ENCODE peak calls at places on chromosomes 1 and 21, in seven cellular contexts. X, K, W, R, T, Z and I are unnamed samples. For H3K27me3 and H3K4me1, the result is how much of the 10 kb centered on the place peaks cover.

GRCh38 chr1:151128800-151129199 is 17.6 kb downstream of the SEMA6C start:
- DNase-seq in X (no peak), K (no peak), W (no peak), R (no peak), T (no peak), Z (no peak), I (no peak)

GRCh38 chr1:59685666-59686065 is 129.1 kb upstream of the HOOK1 start:
- DNase-seq in X (no peak), K (no peak), W (no peak), R (no peak), T (no peak), Z (no peak), I (no peak)

GRCh38 chr1:167856711-167857418 is 57.1 kb downstream of the ADCY10 start:
- DNase-seq in X (no peak), K (no peak), W (no peak), R (no peak), T (no peak), Z (no peak), I (no peak)

GRCh38 chr1:212699104-212699838 is 369 bp downstream of the BATF3 start:
- DNase-seq in X (no peak), K (peak), W (peak), R (no peak), T (peak), Z (no peak), I (peak)

GRCh38 chr21:27425172-27425571 is 458.3 kb upstream of the ADAMTS5 start:
- DNase-seq in X (no peak), K (no peak), W (no peak), R (no peak), T (no peak), Z (no peak), I (no peak)

GRCh38 chr21:8988696-8989095 is 1532.7 kb upstream of the TPTE start:
- DNase-seq in X (no peak), K (no peak), W (no peak), R (no peak), T (no peak), Z (no peak), I (no peak)

GRCh38 chr1:204446413-204447111 is 34.9 kb upstream of the PPP1R15B start:
- DNase-seq in X (no peak), K (peak), W (peak), R (peak), T (peak), Z (no peak), I (peak)

GRCh38 chr1:71521655-71522264 is 440.9 kb upstream of the ZRANB2 start:
- DNase-seq in X (no peak), K (peak), W (peak), R (peak), T (no peak), Z (no peak), I (no peak)

GRCh38 chr1:201022824-201023516 is 544 bp downstream of the KIF21B start:
- DNase-seq in X (no peak), K (no peak), W (no peak), R (no peak), T (peak), Z (no peak), I (peak)

GRCh38 chr1:1398677-1399186 is 403 bp downstream of the CCNL2 start:
- DNase-seq in X (no peak), K (no peak), W (no peak), R (no peak), T (no peak), Z (no peak), I (no peak)

GRCh38 chr1:173205146-173206051 is 1.7 kb downstream of the TNFSF4 start:
- DNase-seq in X (peak), K (peak), W (peak), R (no peak), T (peak), Z (no peak), I (no peak)

GRCh38 chr1:42163536-42164503 is 725 bp downstream of the GUCA2A start:
- DNase-seq in X (no peak), K (no peak), W (no peak), R (no peak), T (no peak), Z (no peak), I (no peak)

GRCh38 chr1:228000836-228001563 is 5.8 kb upstream of the WNT3A start:
- DNase-seq in X (peak), K (no peak), W (no peak), R (no peak), T (no peak), Z (no peak), I (no peak)

GRCh38 chr1:111903148-111903857 is 86.2 kb downstream of the KCND3 start:
- DNase-seq in X (no peak), K (no peak), W (no peak), R (no peak), T (no peak), Z (no peak), I (no peak)

GRCh38 chr21:41684381-41685245 is 82.2 kb downstream of the RIPK4 start:
- DNase-seq in X (no peak), K (no peak), W (peak), R (peak), T (no peak), Z (no peak), I (no peak)

GRCh38 chr1:52296345-52296744 is 69.7 kb downstream of the CC2D1B start:
- DNase-seq in X (no peak), K (peak), W (peak), R (no peak), T (no peak), Z (no peak), I (no peak)

GRCh38 chr1:219805191-219805590 is 123.2 kb downstream of the SLC30A10 start:
- DNase-seq in X (no peak), K (no peak), W (no peak), R (no peak), T (no peak), Z (no peak), I (no peak)

GRCh38 chr1:245577396-245578157 is 422.8 kb downstream of the KIF26B start:
- DNase-seq in X (no peak), K (no peak), W (no peak), R (no peak), T (no peak), Z (no peak), I (no peak)

GRCh38 chr1:89896105-89896942 is 75.5 kb downstream of the LRRC8D start:
- DNase-seq in X (no peak), K (no peak), W (no peak), R (no peak), T (no peak), Z (no peak), I (no peak)

GRCh38 chr21:36796070-36796469 is 97.2 kb downstream of the SIM2 start:
- DNase-seq in X (no peak), K (no peak), W (no peak), R (no peak), T (no peak), Z (no peak), I (no peak)

GRCh38 chr1:66223681-66224080 is 310.3 kb upstream of the SGIP1 start:
- DNase-seq in X (no peak), K (no peak), W (no peak), R (no peak), T (no peak), Z (no peak), I (no peak)

GRCh38 chr21:45414396-45415187 is 9.6 kb downstream of the COL18A1 start:
- DNase-seq in X (no peak), K (no peak), W (no peak), R (no peak), T (no peak), Z (no peak), I (peak)

GRCh38 chr1:160808289-160808688 is 12.3 kb downstream of the LY9 start:
- DNase-seq in X (no peak), K (no peak), W (no peak), R (no peak), T (no peak), Z (no peak), I (no peak)

GRCh38 chr1:162397039-162397448 is 14.9 kb downstream of the SH2D1B start:
- DNase-seq in X (no peak), K (peak), W (no peak), R (peak), T (no peak), Z (no peak), I (no peak)

GRCh38 chr1:209839875-209840491 is 12.2 kb downstream of the UTP25 start:
- DNase-seq in X (no peak), K (peak), W (peak), R (no peak), T (no peak), Z (no peak), I (no peak)

GRCh38 chr1:2104621-2105427 is 54.6 kb downstream of the PRKCZ start:
- DNase-seq in X (no peak), K (no peak), W (peak), R (no peak), T (no peak), Z (no peak), I (peak)

GRCh38 chr1:223001653-223002634 is 141.1 kb downstream of the TLR5 start:
- DNase-seq in X (no peak), K (peak), W (peak), R (no peak), T (no peak), Z (no peak), I (no peak)

GRCh38 chr1:108897865-108898720 is 21.3 kb downstream of the GPSM2 start:
- DNase-seq in X (no peak), K (peak), W (peak), R (peak), T (peak), Z (no peak), I (peak)

GRCh38 chr1:74534241-74534640 is 21.8 kb upstream of the LRRC53 start:
- DNase-seq in X (no peak), K (no peak), W (no peak), R (no peak), T (no peak), Z (no peak), I (no peak)

GRCh38 chr1:233211595-233211994 is 83.9 kb downstream of the PCNX2 start:
- DNase-seq in X (no peak), K (no peak), W (no peak), R (no peak), T (no peak), Z (no peak), I (no peak)

GRCh38 chr1:160622885-160623633 is 23.8 kb downstream of the SLAMF1 start:
- DNase-seq in X (no peak), K (no peak), W (no peak), R (no peak), T (no peak), Z (no peak), I (no peak)

GRCh38 chr1:92411511-92411910 is 75.2 kb downstream of the GFI1 start:
- DNase-seq in X (no peak), K (no peak), W (peak), R (no peak), T (no peak), Z (no peak), I (no peak)

GRCh38 chr1:26388791-26389445 is 16.4 kb upstream of the ZNF683 start:
- DNase-seq in X (no peak), K (no peak), W (no peak), R (no peak), T (no peak), Z (no peak), I (no peak)

GRCh38 chr21:42312626-42313104 is 2.5 kb downstream of the TFF3 start:
- DNase-seq in X (no peak), K (no peak), W (no peak), R (no peak), T (no peak), Z (no peak), I (peak)

GRCh38 chr1:62450301-62450700 is 13.5 kb downstream of the USP1 start:
- DNase-seq in X (no peak), K (no peak), W (no peak), R (no peak), T (no peak), Z (no peak), I (no peak)

GRCh38 chr1:227869851-227870305 is 54.4 kb downstream of the PRSS38 start:
- DNase-seq in X (no peak), K (no peak), W (no peak), R (no peak), T (no peak), Z (no peak), I (no peak)

GRCh38 chr1:205791568-205792180 is 16.4 kb upstream of the RAB29 start:
- DNase-seq in X (peak), K (peak), W (peak), R (peak), T (peak), Z (peak), I (peak)

GRCh38 chr1:20574686-20575543 is 14.0 kb upstream of the CDA start:
- DNase-seq in X (peak), K (peak), W (peak), R (peak), T (peak), Z (peak), I (peak)

GRCh38 chr1:20573987-20574386 is 14.9 kb upstream of the CDA start:
- DNase-seq in X (no peak), K (no peak), W (no peak), R (no peak), T (no peak), Z (no peak), I (no peak)

GRCh38 chr1:20569523-20570098 is 17.2 kb downstream of the FAM43B start:
- DNase-seq in X (no peak), K (no peak), W (no peak), R (no peak), T (no peak), Z (no peak), I (no peak)

GRCh38 chr1:20575544-20576056 is 13.3 kb upstream of the CDA start:
- DNase-seq in X (no peak), K (no peak), W (no peak), R (no peak), T (no peak), Z (no peak), I (no peak)

DNA sequence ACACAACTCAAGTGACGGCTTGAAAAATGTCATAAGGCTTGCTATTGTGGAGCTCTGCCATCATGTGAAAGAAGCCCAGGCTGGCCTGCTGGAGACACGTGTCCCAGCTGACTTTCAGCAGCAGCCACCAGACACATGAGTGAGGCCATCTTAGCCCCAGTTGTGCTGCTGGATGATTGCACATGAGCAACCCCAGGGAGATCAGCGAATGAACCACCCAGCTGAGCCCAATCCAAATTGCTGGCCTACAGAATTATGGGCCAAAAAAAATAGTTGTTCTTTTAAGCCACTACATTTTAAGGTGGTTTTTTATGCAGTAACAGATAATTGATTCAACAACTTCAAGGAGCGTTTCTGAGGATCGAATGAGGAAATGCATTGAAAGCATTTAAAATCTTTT is 17.5 kb upstream of the CDA start:
- DNase-seq in X (no peak), K (no peak), W (no peak), R (no peak), T (no peak), Z (no peak), I (no peak)
- H3K27me3 ChIP-seq in X (under half), K (under half), W (under half), R (under half), T (under half), Z (under half), I (under half)

DNA sequence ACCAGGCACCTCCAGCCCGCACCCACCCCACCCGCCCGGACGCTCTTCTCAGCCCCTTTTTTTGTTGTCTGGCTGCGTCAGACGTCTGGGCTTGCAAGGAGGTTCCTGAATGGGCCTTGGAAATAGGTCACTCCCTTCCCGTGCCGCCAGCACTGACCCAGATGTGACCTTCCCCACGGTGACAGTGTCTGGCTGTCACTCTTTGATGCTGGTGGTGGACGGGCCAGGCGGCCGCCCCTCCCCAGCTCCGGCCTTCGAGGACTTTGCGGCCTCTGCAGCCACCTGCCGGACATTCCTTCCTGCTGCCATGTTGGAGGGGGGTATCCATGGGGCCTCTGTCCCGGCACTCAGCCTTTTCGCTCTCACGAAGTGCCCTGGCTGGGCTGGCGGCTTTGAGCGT is 30.2 kb downstream of the SPSB1 start:
- DNase-seq in X (no peak), K (peak), W (no peak), R (no peak), T (no peak), Z (no peak), I (peak)
- H3K4me1 ChIP-seq in X (under half), K (under half), W (under half), R (under half), T (under half), Z (under half), I (under half)

DNA sequence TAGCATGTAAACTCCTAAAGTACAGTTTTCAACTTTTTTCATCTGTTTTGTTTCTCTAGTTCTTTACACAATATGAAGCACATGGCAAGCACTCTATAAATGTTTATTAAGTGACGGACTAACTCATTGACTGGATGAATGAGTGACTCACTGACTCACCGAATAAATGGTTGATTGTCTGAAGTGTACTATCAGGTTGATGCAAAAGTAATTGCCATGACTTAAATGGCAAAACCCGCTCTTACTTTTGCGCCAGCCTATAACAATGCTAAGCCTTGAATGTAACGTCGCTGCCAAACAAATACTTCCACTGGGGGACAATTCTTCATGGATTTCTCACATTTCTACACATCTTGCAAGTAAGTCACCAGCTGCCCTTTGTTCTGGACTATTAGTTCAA is 109.0 kb upstream of the KCTD3 start:
- DNase-seq in X (no peak), K (no peak), W (no peak), R (no peak), T (no peak), Z (no peak), I (no peak)
- TF ChIP-seq CTCF in X (no peak), K (no peak), W (no peak), R (no peak), T (no peak), Z (no peak), I (no peak)

DNA sequence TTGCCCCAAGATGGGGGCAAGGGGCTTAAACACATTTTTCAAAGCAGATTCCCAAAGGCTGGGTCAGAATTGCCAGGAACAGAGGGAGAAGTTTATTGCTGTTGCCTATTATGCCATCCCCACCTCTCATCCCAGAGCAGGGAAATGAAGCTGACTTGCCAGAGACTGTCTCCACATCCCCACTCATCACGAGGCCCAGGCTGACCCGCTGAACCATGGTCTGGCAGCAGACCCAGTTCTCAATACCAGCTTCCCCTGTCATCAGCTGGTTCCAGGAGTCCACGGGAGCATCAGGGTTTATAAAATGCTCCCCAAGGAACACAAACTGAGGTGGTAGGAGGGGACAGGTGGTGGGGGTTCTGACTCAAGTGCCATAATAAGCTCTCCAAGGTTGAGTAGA is 605.9 kb downstream of the NPHP4 start:
- DNase-seq in X (no peak), K (no peak), W (no peak), R (no peak), T (no peak), Z (no peak), I (no peak)
- H3K27me3 ChIP-seq in X (half or more), K (under half), W (under half), R (under half), T (under half), Z (under half), I (under half)

GRCh38 chr1:35449334-35450008 is 107.7 kb downstream of the KIAA0319L start:
- DNase-seq in X (no peak), K (peak), W (peak), R (no peak), T (no peak), Z (no peak), I (no peak)
- H3K4me1 ChIP-seq in X (under half), K (half or more), W (under half), R (under half), T (under half), Z (under half), I (under half)

DNA sequence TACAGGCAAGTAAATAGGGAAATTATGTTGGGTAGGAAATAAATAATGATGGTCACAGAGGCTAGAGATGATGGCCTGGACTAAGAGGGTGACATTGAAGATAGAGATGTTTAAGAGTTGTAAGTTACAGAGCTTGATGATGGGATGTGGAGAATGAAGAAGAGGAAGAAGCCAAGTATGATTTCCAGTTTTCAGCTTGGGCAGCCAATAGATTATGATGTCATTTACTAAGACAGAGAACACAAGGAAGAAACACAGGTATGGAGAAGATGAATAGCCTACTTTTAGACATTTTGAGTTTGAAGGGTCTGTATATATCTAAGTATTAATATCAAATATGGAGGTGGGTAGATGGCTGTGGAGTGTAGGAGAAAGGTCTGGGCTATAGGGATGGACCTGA is 56.0 kb upstream of the PRELP start:
- DNase-seq in X (no peak), K (no peak), W (no peak), R (no peak), T (no peak), Z (no peak), I (no peak)
- TF ChIP-seq CTCF in X (no peak), K (no peak), W (no peak), R (no peak), T (no peak), Z (no peak), I (no peak)

GRCh38 chr1:213987876-213988638 is at the start of gene PROX1:
- DNase-seq in X (peak), K (peak), W (peak), R (peak), T (peak), Z (peak), I (peak)

GRCh38 chr1:213989071-213989739 is 1.4 kb downstream of the PROX1 start:
- DNase-seq in X (no peak), K (peak), W (no peak), R (no peak), T (no peak), Z (no peak), I (peak)

GRCh38 chr1:213987422-213987875 is 324 bp upstream of the PROX1 start:
- DNase-seq in X (no peak), K (no peak), W (no peak), R (no peak), T (no peak), Z (no peak), I (no peak)

GRCh38 chr1:213988639-213989070 is 882 bp downstream of the PROX1 start:
- DNase-seq in X (no peak), K (peak), W (no peak), R (no peak), T (no peak), Z (no peak), I (no peak)

GRCh38 chr1:213989740-213990472 is 2.1 kb downstream of the PROX1 start:
- DNase-seq in X (peak), K (no peak), W (no peak), R (no peak), T (no peak), Z (no peak), I (peak)
- H3K27me3 ChIP-seq in X (under half), K (under half), W (under half), R (under half), T (under half), Z (under half), I (under half)

DNA sequence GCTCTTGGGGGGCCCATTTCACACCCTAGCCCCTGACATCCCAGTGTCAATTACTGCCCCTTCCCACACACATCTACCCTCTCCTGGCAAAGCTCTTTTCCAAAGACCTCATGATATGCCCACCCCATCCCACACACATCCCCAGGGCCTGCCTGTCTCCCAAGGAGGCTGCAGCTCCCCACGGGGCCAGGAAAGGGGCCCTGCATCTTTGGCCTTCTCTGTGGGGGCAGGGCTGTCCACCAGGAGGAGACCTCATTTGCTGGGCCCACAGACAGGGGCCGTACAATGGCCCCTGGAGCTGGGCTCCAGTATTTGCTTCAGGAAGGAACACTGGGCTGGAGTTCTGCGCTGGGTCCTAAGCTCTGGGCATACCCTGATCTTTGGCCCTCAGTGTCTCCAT is 65.6 kb upstream of the RUNX3 start:
- DNase-seq in X (no peak), K (no peak), W (no peak), R (no peak), T (no peak), Z (no peak), I (no peak)
- H3K4me1 ChIP-seq in X (under half), K (under half), W (under half), R (under half), T (half or more), Z (under half), I (under half)